ENCODE peak calls at places on chromosomes 3 and 15, in ten cellular contexts. One of them, this sample, is unnamed.

GRCh38 chr3:64344721-64345207 is 119.5 kb upstream of the PRICKLE2 start:
- DNase-seq in T-helper 1 cell: no peak
- DNase-seq in RCC 7860: peak
- DNase-seq in activated CD4-positive, CD25-positive, alpha-beta regulatory T cell: no peak
- DNase-seq in suprapubic skin: no peak
- DNase-seq in HuH-7.5: peak
- DNase-seq in GM13976: no peak
- DNase-seq in ELR: peak
- DNase-seq in stomach: no peak
- DNase-seq in mesendoderm: peak
- DNase-seq in this sample: no peak

GRCh38 chr3:139217633-139218032 is 126.2 kb upstream of the MRPS22 start:
- DNase-seq in RCC 7860: no peak
- DNase-seq in suprapubic skin: no peak
- DNase-seq in T-helper 1 cell: no peak
- DNase-seq in stomach: no peak
- DNase-seq in activated CD4-positive, CD25-positive, alpha-beta regulatory T cell: no peak
- DNase-seq in mesendoderm: no peak
- DNase-seq in ELR: no peak
- DNase-seq in HuH-7.5: no peak
- DNase-seq in GM13976: no peak
- DNase-seq in this sample: no peak

GRCh38 chr3:143241556-143241955 is 122.0 kb downstream of the CHST2 start:
- DNase-seq in GM13976: no peak
- DNase-seq in RCC 7860: no peak
- DNase-seq in activated CD4-positive, CD25-positive, alpha-beta regulatory T cell: no peak
- DNase-seq in HuH-7.5: no peak
- DNase-seq in T-helper 1 cell: no peak
- DNase-seq in suprapubic skin: no peak
- DNase-seq in ELR: no peak
- DNase-seq in mesendoderm: no peak
- DNase-seq in stomach: no peak
- DNase-seq in this sample: no peak

GRCh38 chr3:194714122-194714425 is 28.4 kb downstream of the FAM43A start:
- DNase-seq in HuH-7.5: no peak
- DNase-seq in ELR: no peak
- DNase-seq in RCC 7860: no peak
- DNase-seq in stomach: no peak
- DNase-seq in suprapubic skin: no peak
- DNase-seq in activated CD4-positive, CD25-positive, alpha-beta regulatory T cell: no peak
- DNase-seq in T-helper 1 cell: no peak
- DNase-seq in mesendoderm: no peak
- DNase-seq in GM13976: no peak
- DNase-seq in this sample: no peak

GRCh38 chr3:141279074-141279945 is 47.7 kb downstream of the PXYLP1 start:
- DNase-seq in GM13976: peak
- DNase-seq in T-helper 1 cell: no peak
- DNase-seq in RCC 7860: peak
- DNase-seq in activated CD4-positive, CD25-positive, alpha-beta regulatory T cell: no peak
- DNase-seq in stomach: no peak
- DNase-seq in HuH-7.5: peak
- DNase-seq in ELR: peak
- DNase-seq in mesendoderm: peak
- DNase-seq in suprapubic skin: no peak
- DNase-seq in this sample: no peak

GRCh38 chr3:150232992-150233451 is 175.1 kb upstream of the TSC22D2 start:
- DNase-seq in ELR: peak
- DNase-seq in HuH-7.5: no peak
- DNase-seq in suprapubic skin: no peak
- DNase-seq in stomach: peak
- DNase-seq in activated CD4-positive, CD25-positive, alpha-beta regulatory T cell: no peak
- DNase-seq in GM13976: no peak
- DNase-seq in RCC 7860: peak
- DNase-seq in T-helper 1 cell: no peak
- DNase-seq in mesendoderm: no peak
- DNase-seq in this sample: no peak

GRCh38 chr3:100105536-100105935 is 8.8 kb downstream of the FILIP1L start:
- DNase-seq in HuH-7.5: no peak
- DNase-seq in stomach: no peak
- DNase-seq in mesendoderm: no peak
- DNase-seq in activated CD4-positive, CD25-positive, alpha-beta regulatory T cell: no peak
- DNase-seq in ELR: no peak
- DNase-seq in T-helper 1 cell: no peak
- DNase-seq in RCC 7860: no peak
- DNase-seq in suprapubic skin: no peak
- DNase-seq in GM13976: peak
- DNase-seq in this sample: no peak

GRCh38 chr3:184672335-184672734 is 39.5 kb downstream of the MAGEF1 start:
- DNase-seq in stomach: no peak
- DNase-seq in T-helper 1 cell: no peak
- DNase-seq in suprapubic skin: no peak
- DNase-seq in GM13976: no peak
- DNase-seq in RCC 7860: no peak
- DNase-seq in activated CD4-positive, CD25-positive, alpha-beta regulatory T cell: no peak
- DNase-seq in mesendoderm: no peak
- DNase-seq in HuH-7.5: no peak
- DNase-seq in ELR: no peak
- DNase-seq in this sample: no peak

GRCh38 chr3:72996121-72996472 is 514 bp upstream of the PPP4R2 start:
- DNase-seq in HuH-7.5: no peak
- DNase-seq in mesendoderm: no peak
- DNase-seq in stomach: no peak
- DNase-seq in RCC 7860: no peak
- DNase-seq in activated CD4-positive, CD25-positive, alpha-beta regulatory T cell: no peak
- DNase-seq in T-helper 1 cell: no peak
- DNase-seq in suprapubic skin: peak
- DNase-seq in GM13976: no peak
- DNase-seq in ELR: no peak
- DNase-seq in this sample: no peak

GRCh38 chr3:176906046-176906905 is 291.0 kb downstream of the TBL1XR1 start:
- DNase-seq in RCC 7860: peak
- DNase-seq in T-helper 1 cell: no peak
- DNase-seq in ELR: peak
- DNase-seq in mesendoderm: no peak
- DNase-seq in GM13976: no peak
- DNase-seq in stomach: no peak
- DNase-seq in HuH-7.5: peak
- DNase-seq in activated CD4-positive, CD25-positive, alpha-beta regulatory T cell: no peak
- DNase-seq in suprapubic skin: no peak
- DNase-seq in this sample: no peak

GRCh38 chr3:195559723-195560409 is 16.7 kb upstream of the PPP1R2 start:
- DNase-seq in GM13976: no peak
- DNase-seq in RCC 7860: peak
- DNase-seq in mesendoderm: peak
- DNase-seq in ELR: no peak
- DNase-seq in T-helper 1 cell: no peak
- DNase-seq in HuH-7.5: no peak
- DNase-seq in suprapubic skin: no peak
- DNase-seq in activated CD4-positive, CD25-positive, alpha-beta regulatory T cell: no peak
- DNase-seq in stomach: no peak
- DNase-seq in this sample: no peak

GRCh38 chr3:73964818-73965217 is 340.1 kb upstream of the PDZRN3 start:
- DNase-seq in suprapubic skin: no peak
- DNase-seq in mesendoderm: no peak
- DNase-seq in T-helper 1 cell: no peak
- DNase-seq in activated CD4-positive, CD25-positive, alpha-beta regulatory T cell: no peak
- DNase-seq in HuH-7.5: no peak
- DNase-seq in RCC 7860: no peak
- DNase-seq in ELR: no peak
- DNase-seq in GM13976: no peak
- DNase-seq in stomach: no peak
- DNase-seq in this sample: no peak

GRCh38 chr3:124676236-124676635 is 54.0 kb upstream of the UMPS start:
- DNase-seq in ELR: no peak
- DNase-seq in mesendoderm: no peak
- DNase-seq in stomach: no peak
- DNase-seq in RCC 7860: no peak
- DNase-seq in suprapubic skin: no peak
- DNase-seq in activated CD4-positive, CD25-positive, alpha-beta regulatory T cell: no peak
- DNase-seq in HuH-7.5: no peak
- DNase-seq in T-helper 1 cell: no peak
- DNase-seq in GM13976: no peak
- DNase-seq in this sample: no peak

GRCh38 chr15:23877502-23878412 is 190.7 kb upstream of the NDN start:
- DNase-seq in suprapubic skin: no peak
- DNase-seq in GM13976: peak
- DNase-seq in T-helper 1 cell: no peak
- DNase-seq in mesendoderm: peak
- DNase-seq in stomach: peak
- DNase-seq in ELR: peak
- DNase-seq in HuH-7.5: peak
- DNase-seq in activated CD4-positive, CD25-positive, alpha-beta regulatory T cell: no peak
- DNase-seq in RCC 7860: no peak
- DNase-seq in this sample: no peak

GRCh38 chr3:136437006-136437405 is 186.9 kb downstream of the PCCB start:
- DNase-seq in stomach: no peak
- DNase-seq in activated CD4-positive, CD25-positive, alpha-beta regulatory T cell: no peak
- DNase-seq in ELR: no peak
- DNase-seq in RCC 7860: no peak
- DNase-seq in HuH-7.5: no peak
- DNase-seq in suprapubic skin: no peak
- DNase-seq in mesendoderm: no peak
- DNase-seq in T-helper 1 cell: no peak
- DNase-seq in GM13976: no peak
- DNase-seq in this sample: no peak

GRCh38 chr15:33194237-33194636 is 277 bp downstream of the FMN1 start:
- DNase-seq in stomach: no peak
- DNase-seq in GM13976: no peak
- DNase-seq in activated CD4-positive, CD25-positive, alpha-beta regulatory T cell: peak
- DNase-seq in RCC 7860: no peak
- DNase-seq in suprapubic skin: no peak
- DNase-seq in HuH-7.5: no peak
- DNase-seq in T-helper 1 cell: no peak
- DNase-seq in mesendoderm: no peak
- DNase-seq in ELR: no peak
- DNase-seq in this sample: no peak

This sample was measured in GM18507.